ENCODE peak calls at places on chromosome 11, in six cellular contexts. One of them, this sample, is unnamed.

GRCh38 chr11:100203789-100204188 is 483.3 kb upstream of the ARHGAP42 start:
- DNase-seq in astrocyte: no peak
- DNase-seq in SK-N-SH: no peak
- DNase-seq in adrenal gland: no peak
- DNase-seq in breast epithelium: no peak
- DNase-seq in right lobe of liver: no peak
- DNase-seq in this sample: no peak

GRCh38 chr11:126991596-126991995 is 9.0 kb downstream of the KIRREL3 start:
- DNase-seq in SK-N-SH: no peak
- DNase-seq in breast epithelium: no peak
- DNase-seq in astrocyte: no peak
- DNase-seq in adrenal gland: no peak
- DNase-seq in right lobe of liver: no peak
- DNase-seq in this sample: peak

GRCh38 chr11:17014321-17014773 is at the start of gene PLEKHA7:
- DNase-seq in right lobe of liver: peak
- DNase-seq in SK-N-SH: peak
- DNase-seq in astrocyte: no peak
- DNase-seq in breast epithelium: no peak
- DNase-seq in adrenal gland: no peak
- DNase-seq in this sample: no peak

GRCh38 chr11:131656179-131656838 is 285.9 kb downstream of the NTM start:
- DNase-seq in astrocyte: no peak
- DNase-seq in right lobe of liver: no peak
- DNase-seq in adrenal gland: no peak
- DNase-seq in SK-N-SH: no peak
- DNase-seq in breast epithelium: no peak
- DNase-seq in this sample: no peak

GRCh38 chr11:36164522-36165250 is 124.5 kb downstream of the COMMD9 start:
- DNase-seq in SK-N-SH: no peak
- DNase-seq in adrenal gland: peak
- DNase-seq in astrocyte: no peak
- DNase-seq in right lobe of liver: no peak
- DNase-seq in breast epithelium: no peak
- DNase-seq in this sample: peak

GRCh38 chr11:12523180-12523924 is 146.0 kb downstream of the PARVA start:
- DNase-seq in adrenal gland: no peak
- DNase-seq in breast epithelium: no peak
- DNase-seq in right lobe of liver: no peak
- DNase-seq in SK-N-SH: peak
- DNase-seq in astrocyte: no peak
- DNase-seq in this sample: no peak

GRCh38 chr11:25449100-25449499 is 882.8 kb upstream of the ANO3 start:
- DNase-seq in SK-N-SH: peak
- DNase-seq in breast epithelium: no peak
- DNase-seq in adrenal gland: no peak
- DNase-seq in astrocyte: no peak
- DNase-seq in right lobe of liver: no peak
- DNase-seq in this sample: no peak

GRCh38 chr11:126476256-126476970 is 120.9 kb downstream of the ST3GAL4 start:
- DNase-seq in SK-N-SH: peak
- DNase-seq in right lobe of liver: no peak
- DNase-seq in breast epithelium: no peak
- DNase-seq in astrocyte: no peak
- DNase-seq in adrenal gland: no peak
- DNase-seq in this sample: no peak

GRCh38 chr11:76269247-76269646 is 62.9 kb upstream of the WNT11 start:
- DNase-seq in breast epithelium: no peak
- DNase-seq in SK-N-SH: no peak
- DNase-seq in right lobe of liver: peak
- DNase-seq in astrocyte: no peak
- DNase-seq in adrenal gland: peak
- DNase-seq in this sample: no peak

GRCh38 chr11:100562102-100562501 is 125.0 kb upstream of the ARHGAP42 start:
- DNase-seq in right lobe of liver: no peak
- DNase-seq in adrenal gland: peak
- DNase-seq in SK-N-SH: no peak
- DNase-seq in astrocyte: peak
- DNase-seq in breast epithelium: no peak
- DNase-seq in this sample: peak

GRCh38 chr11:34356130-34356529 is 1.7 kb downstream of the ABTB2 start:
- DNase-seq in astrocyte: no peak
- DNase-seq in SK-N-SH: no peak
- DNase-seq in right lobe of liver: no peak
- DNase-seq in adrenal gland: no peak
- DNase-seq in breast epithelium: no peak
- DNase-seq in this sample: no peak

GRCh38 chr11:17642370-17642769 is 77.0 kb upstream of the MYOD1 start:
- DNase-seq in breast epithelium: no peak
- DNase-seq in astrocyte: no peak
- DNase-seq in SK-N-SH: peak
- DNase-seq in right lobe of liver: no peak
- DNase-seq in adrenal gland: no peak
- DNase-seq in this sample: no peak

GRCh38 chr11:1515082-1516060 is 28.8 kb upstream of the MOB2 start:
- DNase-seq in breast epithelium: peak
- DNase-seq in SK-N-SH: peak
- DNase-seq in astrocyte: peak
- DNase-seq in right lobe of liver: peak
- DNase-seq in adrenal gland: peak
- DNase-seq in this sample: peak

GRCh38 chr11:126746443-126746842 is 254.1 kb downstream of the KIRREL3 start:
- DNase-seq in breast epithelium: no peak
- DNase-seq in SK-N-SH: no peak
- DNase-seq in adrenal gland: no peak
- DNase-seq in astrocyte: no peak
- DNase-seq in right lobe of liver: no peak
- DNase-seq in this sample: no peak

GRCh38 chr11:117316197-117316961 is at the start of gene BACE1:
- DNase-seq in SK-N-SH: peak
- DNase-seq in breast epithelium: peak
- DNase-seq in adrenal gland: peak
- DNase-seq in right lobe of liver: peak
- DNase-seq in astrocyte: peak
- DNase-seq in this sample: peak

GRCh38 chr11:34160049-34160721 is 54.8 kb downstream of the NAT10 start:
- DNase-seq in adrenal gland: no peak
- DNase-seq in SK-N-SH: peak
- DNase-seq in breast epithelium: no peak
- DNase-seq in right lobe of liver: no peak
- DNase-seq in astrocyte: peak
- DNase-seq in this sample: peak

GRCh38 chr11:34987617-34988016 is 71.2 kb downstream of the PDHX start:
- DNase-seq in astrocyte: peak
- DNase-seq in right lobe of liver: no peak
- DNase-seq in breast epithelium: no peak
- DNase-seq in SK-N-SH: no peak
- DNase-seq in adrenal gland: no peak
- DNase-seq in this sample: peak

GRCh38 chr11:115503083-115503885 is 931 bp downstream of the CADM1 start:
- DNase-seq in astrocyte: peak
- DNase-seq in adrenal gland: peak
- DNase-seq in SK-N-SH: peak
- DNase-seq in breast epithelium: peak
- DNase-seq in right lobe of liver: peak
- DNase-seq in this sample: peak

GRCh38 chr11:121983901-121984300 is 132.1 kb downstream of the BLID start:
- DNase-seq in right lobe of liver: no peak
- DNase-seq in SK-N-SH: no peak
- DNase-seq in adrenal gland: no peak
- DNase-seq in astrocyte: no peak
- DNase-seq in breast epithelium: no peak
- DNase-seq in this sample: no peak

GRCh38 chr11:13859986-13860385 is 102.5 kb upstream of the SPON1 start:
- DNase-seq in astrocyte: no peak
- DNase-seq in right lobe of liver: no peak
- DNase-seq in adrenal gland: no peak
- DNase-seq in SK-N-SH: no peak
- DNase-seq in breast epithelium: no peak
- DNase-seq in this sample: no peak

GRCh38 chr11:15159085-15159484 is 44.4 kb downstream of the INSC start:
- DNase-seq in SK-N-SH: peak
- DNase-seq in breast epithelium: no peak
- DNase-seq in astrocyte: no peak
- DNase-seq in right lobe of liver: no peak
- DNase-seq in adrenal gland: no peak
- DNase-seq in this sample: peak

GRCh38 chr11:118211006-118211405 is 13.8 kb downstream of the JAML start:
- DNase-seq in breast epithelium: no peak
- DNase-seq in SK-N-SH: no peak
- DNase-seq in adrenal gland: no peak
- DNase-seq in right lobe of liver: no peak
- DNase-seq in astrocyte: peak
- DNase-seq in this sample: peak

GRCh38 chr11:2375964-2376551 is 1.1 kb upstream of the CD81 start:
- DNase-seq in astrocyte: no peak
- DNase-seq in right lobe of liver: peak
- DNase-seq in breast epithelium: no peak
- DNase-seq in adrenal gland: peak
- DNase-seq in SK-N-SH: no peak
- DNase-seq in this sample: no peak

GRCh38 chr11:107116358-107116757 is 98.1 kb upstream of the GUCY1A2 start:
- DNase-seq in right lobe of liver: no peak
- DNase-seq in breast epithelium: no peak
- DNase-seq in astrocyte: peak
- DNase-seq in SK-N-SH: no peak
- DNase-seq in adrenal gland: no peak
- DNase-seq in this sample: no peak

GRCh38 chr11:289706-290620 is 1.0 kb downstream of the PGGHG start:
- DNase-seq in right lobe of liver: peak
- DNase-seq in adrenal gland: no peak
- DNase-seq in breast epithelium: peak
- DNase-seq in SK-N-SH: peak
- DNase-seq in astrocyte: no peak
- DNase-seq in this sample: no peak

GRCh38 chr11:129237880-129238638 is 45.9 kb upstream of the ARHGAP32 start:
- DNase-seq in SK-N-SH: no peak
- DNase-seq in adrenal gland: no peak
- DNase-seq in breast epithelium: no peak
- DNase-seq in astrocyte: no peak
- DNase-seq in right lobe of liver: no peak
- DNase-seq in this sample: no peak

GRCh38 chr11:35066783-35067476 is 72.0 kb upstream of the CD44 start:
- DNase-seq in right lobe of liver: no peak
- DNase-seq in astrocyte: no peak
- DNase-seq in breast epithelium: no peak
- DNase-seq in SK-N-SH: no peak
- DNase-seq in adrenal gland: no peak
- DNase-seq in this sample: no peak

GRCh38 chr11:17767301-17767885 is 32.8 kb downstream of the KCNC1 start:
- DNase-seq in right lobe of liver: no peak
- DNase-seq in breast epithelium: no peak
- DNase-seq in SK-N-SH: no peak
- DNase-seq in astrocyte: no peak
- DNase-seq in adrenal gland: no peak
- DNase-seq in this sample: peak

GRCh38 chr11:80122211-80122610 is 681.4 kb upstream of the TENM4 start:
- DNase-seq in right lobe of liver: no peak
- DNase-seq in adrenal gland: no peak
- DNase-seq in breast epithelium: no peak
- DNase-seq in astrocyte: no peak
- DNase-seq in SK-N-SH: no peak
- DNase-seq in this sample: no peak

DNA sequence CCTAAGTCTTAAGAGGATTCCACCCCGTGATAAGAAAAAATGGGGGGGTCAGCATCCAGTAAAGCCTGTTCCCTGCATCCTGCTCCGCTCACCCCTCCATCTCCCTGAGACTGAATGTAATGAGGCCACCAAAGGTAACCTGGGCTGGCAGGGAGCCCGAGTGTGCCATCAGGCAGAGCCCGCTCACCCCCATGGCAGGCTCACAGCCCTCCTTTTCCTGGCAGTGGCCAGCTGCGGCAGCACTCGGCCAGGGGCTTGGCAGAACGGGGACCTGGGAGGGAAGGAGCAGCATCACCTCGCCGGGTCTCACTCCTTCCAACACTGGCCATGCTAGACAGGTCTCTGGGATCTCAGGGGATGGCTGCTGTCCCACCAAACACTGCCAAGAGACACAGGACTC is 64.4 kb downstream of the PRDM11 start:
- DNase-seq in astrocyte: no peak
- DNase-seq in right lobe of liver: no peak
- DNase-seq in breast epithelium: no peak
- DNase-seq in SK-N-SH: no peak
- DNase-seq in adrenal gland: no peak
- DNase-seq in this sample: no peak
- TF ChIP-seq CTCF in astrocyte: no peak
- TF ChIP-seq CTCF in right lobe of liver: no peak
- TF ChIP-seq CTCF in breast epithelium: no peak
- TF ChIP-seq CTCF in SK-N-SH: no peak
- TF ChIP-seq CTCF in adrenal gland: no peak
- TF ChIP-seq CTCF in this sample: no peak

DNA sequence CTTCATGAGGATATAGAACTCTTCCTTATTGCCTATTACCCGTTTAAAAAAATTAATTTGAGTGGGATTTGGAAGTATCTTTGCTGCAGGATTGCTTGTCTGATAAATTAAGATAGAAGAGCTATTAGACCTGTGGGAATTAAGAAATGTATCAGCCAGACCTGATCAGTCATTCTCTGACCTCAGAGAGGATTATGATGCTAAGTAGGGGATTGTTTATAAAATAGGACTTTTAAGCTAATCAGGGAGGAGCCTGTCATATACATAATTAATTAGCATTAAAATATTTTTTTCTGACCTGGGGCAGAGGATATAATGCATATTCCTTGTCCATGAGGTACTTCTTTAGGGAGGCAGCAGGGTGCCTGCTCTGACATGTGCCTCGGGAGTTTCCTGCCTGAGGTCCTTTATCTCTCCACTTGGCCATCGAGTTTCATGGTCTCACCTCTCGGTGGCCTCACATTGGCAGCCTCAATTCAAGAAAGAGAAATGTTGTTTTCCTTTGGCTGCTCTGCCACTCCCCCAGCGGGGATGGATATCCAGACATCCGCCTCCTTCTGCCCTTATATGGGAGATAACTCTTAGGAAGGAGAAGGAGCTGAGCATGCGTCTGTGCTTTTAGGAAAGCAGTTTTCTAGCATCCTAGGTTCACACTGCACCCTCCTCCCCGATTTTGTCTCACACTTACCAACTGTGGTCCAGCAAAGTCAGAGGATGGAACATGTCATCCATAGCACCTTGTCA is 41.1 kb downstream of the DIXDC1 start:
- DNase-seq in astrocyte: peak
- DNase-seq in SK-N-SH: peak
- DNase-seq in adrenal gland: peak
- DNase-seq in breast epithelium: peak
- DNase-seq in right lobe of liver: no peak
- DNase-seq in this sample: peak
- H3K4me3 ChIP-seq in astrocyte: peak
- H3K4me3 ChIP-seq in SK-N-SH: peak
- H3K4me3 ChIP-seq in adrenal gland: peak
- H3K4me3 ChIP-seq in breast epithelium: peak
- H3K4me3 ChIP-seq in right lobe of liver: peak
- H3K4me3 ChIP-seq in this sample: peak

GRCh38 chr11:68632802-68633201 is 51.5 kb upstream of the GAL start:
- DNase-seq in SK-N-SH: peak
- DNase-seq in right lobe of liver: no peak
- DNase-seq in breast epithelium: no peak
- DNase-seq in astrocyte: peak
- DNase-seq in adrenal gland: peak
- DNase-seq in this sample: peak
- TF ChIP-seq CTCF in SK-N-SH: peak
- TF ChIP-seq CTCF in right lobe of liver: peak
- TF ChIP-seq CTCF in breast epithelium: no peak
- TF ChIP-seq CTCF in astrocyte: peak
- TF ChIP-seq CTCF in adrenal gland: no peak
- TF ChIP-seq CTCF in this sample: peak

GRCh38 chr11:86577663-86578636 is 94.5 kb downstream of the ME3 start:
- DNase-seq in astrocyte: peak
- DNase-seq in breast epithelium: no peak
- DNase-seq in right lobe of liver: peak
- DNase-seq in adrenal gland: peak
- DNase-seq in SK-N-SH: no peak
- DNase-seq in this sample: peak
- H3K4me3 ChIP-seq in astrocyte: no peak
- H3K4me3 ChIP-seq in breast epithelium: no peak
- H3K4me3 ChIP-seq in right lobe of liver: no peak
- H3K4me3 ChIP-seq in adrenal gland: no peak
- H3K4me3 ChIP-seq in SK-N-SH: no peak
- H3K4me3 ChIP-seq in this sample: no peak

This sample was measured in cardiac fibroblast.